ENCODE peak calls at places on chromosomes 13 and 19, in nine cellular contexts. C is psoas muscle; W is tibial artery; X is epithelial cell of esophagus; G is ovary; O is cardiac muscle cell; Q is GM23338; Y is CD8-positive, alpha-beta T cell; J is heart right ventricle. F is an unnamed sample.

GRCh38 chr19:50646074-50646807 is 3.0 kb upstream of the C19orf81 start:
- DNase-seq in G (no peak), X (no peak), W (no peak), Y (no peak), C (no peak), Q (no peak), J (no peak), O (no peak), F (no peak)

GRCh38 chr19:35260694-35261304 is 8.0 kb upstream of the USF2 start:
- DNase-seq in G (no peak), C (no peak), O (no peak), Y (no peak), X (no peak), Q (no peak), W (peak; percentile 58), J (no peak), F (no peak)

GRCh38 chr13:33554919-33555791 is 262.8 kb upstream of the RFC3 start:
- DNase-seq in C (no peak), G (no peak), O (peak; percentile 48), W (no peak), J (no peak), X (no peak), Y (no peak), Q (peak; percentile 15), F (no peak)

GRCh38 chr13:76216729-76217128 is 580.6 kb downstream of the LMO7 start:
- DNase-seq in Y (no peak), J (no peak), Q (no peak), O (no peak), X (no peak), C (no peak), G (no peak), W (no peak), F (no peak)

GRCh38 chr13:111421216-111421615 is 100.8 kb downstream of the TEX29 start:
- DNase-seq in X (no peak), C (no peak), J (no peak), W (no peak), G (no peak), Y (no peak), O (no peak), Q (no peak), F (no peak)

GRCh38 chr13:19161308-19161707 is 20.3 kb downstream of the TUBA3C start:
- DNase-seq in G (no peak), J (no peak), Y (no peak), X (no peak), O (no peak), W (no peak), C (no peak), Q (no peak), F (no peak)

GRCh38 chr19:48630289-48631036 is 6.7 kb downstream of the DBP start:
- DNase-seq in Q (peak; percentile 88), C (peak; percentile 84), O (peak; percentile 53), G (peak; percentile 81), J (peak; percentile 78), W (peak; percentile 81), X (peak; percentile 37), Y (no peak), F (no peak)

GRCh38 chr19:940591-941291 is 14.9 kb downstream of the ARID3A start:
- DNase-seq in G (peak; percentile 48), W (peak; percentile 87), Q (no peak), O (no peak), C (peak; percentile 83), X (peak; percentile 48), Y (peak; percentile 87), J (no peak), F (peak; percentile 69)

GRCh38 chr19:29687244-29687896 is 22.1 kb downstream of the PLEKHF1 start:
- DNase-seq in X (peak; percentile 73), J (no peak), O (no peak), Y (no peak), G (no peak), W (peak; percentile 86), Q (no peak), C (peak; percentile 90), F (no peak)

GRCh38 chr19:29694166-29694565 is 20.9 kb downstream of the C19orf12 start:
- DNase-seq in O (no peak), W (no peak), Y (no peak), C (peak; percentile 54), Q (no peak), G (no peak), X (no peak), J (no peak), F (no peak)

GRCh38 chr19:29687897-29688728 is 22.9 kb downstream of the PLEKHF1 start:
- DNase-seq in Q (no peak), O (no peak), X (peak; percentile 74), W (no peak), G (no peak), C (peak; percentile 68), Y (no peak), J (no peak), F (no peak)

GRCh38 chr19:29694669-29695627 is 20.1 kb downstream of the C19orf12 start:
- DNase-seq in W (peak; percentile 90), Q (peak; percentile 85), C (peak; percentile 95), X (peak; percentile 55), O (peak; percentile 83), Y (peak; percentile 86), G (peak; percentile 72), J (peak; percentile 73), F (peak; percentile 70)

DNA sequence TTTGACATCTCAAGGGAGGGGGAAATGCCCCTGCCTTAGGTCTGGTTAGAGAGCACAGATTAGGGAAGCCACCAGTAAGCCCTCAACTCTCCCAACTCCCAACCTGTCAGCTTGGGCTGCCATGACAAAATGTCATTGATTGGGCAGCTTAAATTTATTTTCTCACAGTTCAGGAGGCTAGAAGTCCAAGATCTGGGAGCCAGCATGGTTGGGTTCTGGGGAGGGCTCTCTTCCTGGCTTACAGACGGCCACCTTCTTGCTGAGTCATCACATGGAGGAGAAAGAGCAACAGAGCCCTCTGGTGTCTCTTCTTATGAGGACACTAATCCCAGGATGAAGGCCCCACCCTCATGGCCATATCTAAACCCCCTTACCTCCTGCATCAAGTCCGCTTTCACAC is 24.2 kb downstream of the C19orf12 start:
- DNase-seq in X (peak; percentile 64), G (no peak), O (no peak), Y (peak; percentile 58), C (peak; percentile 54), Q (peak; percentile 83), J (no peak), W (no peak), F (no peak)
- TF ChIP-seq CTCF in X (peak; percentile 35), G (no peak), O (peak; percentile 36), Y (peak; percentile 50), C (peak; percentile 46), Q (peak; percentile 63), J (peak; percentile 47), W (peak; percentile 21), F (peak; percentile 15)

DNA sequence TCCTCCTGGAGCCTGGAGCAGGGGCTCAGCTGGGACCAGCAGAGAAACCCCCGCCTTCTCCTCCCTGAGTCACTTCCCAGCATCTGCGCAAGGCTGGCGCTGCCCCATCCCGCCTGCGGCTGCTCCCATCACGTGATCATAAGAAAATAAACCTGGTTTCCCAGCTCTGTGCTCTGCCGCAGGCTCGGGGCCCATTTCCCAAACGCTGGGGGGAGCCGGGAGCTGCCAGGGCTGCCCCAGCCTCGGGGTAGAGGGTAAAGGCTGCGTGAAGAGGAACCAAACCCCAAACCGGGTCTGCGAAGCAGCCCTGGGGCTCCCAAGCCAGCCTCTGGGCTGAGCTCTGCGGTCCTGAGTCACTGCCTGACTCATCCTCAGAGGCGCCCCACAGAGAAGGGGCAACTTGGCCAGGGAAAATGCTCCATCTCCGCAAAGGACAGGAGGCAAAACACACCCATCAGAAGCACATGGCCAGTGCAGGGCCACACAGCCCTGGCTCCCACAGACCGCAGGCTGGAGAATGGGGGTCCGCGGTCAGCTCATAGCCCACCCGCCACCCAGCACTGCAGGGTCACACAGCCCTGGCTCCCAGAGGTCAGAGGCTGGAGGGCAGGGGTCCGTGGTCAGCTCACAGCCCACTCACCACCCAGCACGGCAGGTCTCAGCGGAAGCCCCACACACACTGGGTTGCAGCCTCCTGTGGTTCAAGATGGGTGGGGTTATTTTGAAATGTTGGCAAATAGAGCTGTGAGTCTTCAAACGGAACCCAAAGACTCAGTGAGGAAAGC is 67.1 kb downstream of the RASA3 start:
- DNase-seq in W (peak; percentile 95), Q (peak; percentile 64), J (peak; percentile 84), Y (peak; percentile 80), G (peak; percentile 88), C (peak; percentile 93), X (peak; percentile 96), O (peak; percentile 48), F (peak; percentile 83)
- H3K4me3 ChIP-seq in W (peak overlapping the region; percentile 47), Q (peak overlapping the region; percentile 30), J (peak overlapping the region; percentile 46), Y (peak overlapping the region; percentile 72), G (peak overlapping the region; percentile 38), C (peak overlapping the region; percentile 66), X (peak overlapping the region; percentile 24), O (no peak overlapping the region), F (no peak overlapping the region)

GRCh38 chr13:77574076-77574475 is 38.6 kb downstream of the SCEL start:
- DNase-seq in O (no peak), J (no peak), G (no peak), W (no peak), X (no peak), Q (no peak), Y (no peak), C (no peak), F (no peak)

GRCh38 chr13:77571956-77572355 is 36.5 kb downstream of the SCEL start:
- DNase-seq in W (no peak), O (no peak), G (no peak), Q (peak; percentile 32), J (no peak), C (no peak), X (no peak), Y (no peak), F (no peak)
- TF ChIP-seq CTCF in W (no peak), O (no peak), G (no peak), Q (peak; percentile 33), J (no peak), C (no peak), X (no peak), Y (no peak), F (no peak)

GRCh38 chr13:27374650-27375049 is 49.8 kb upstream of the GTF3A start:
- DNase-seq in O (peak; percentile 81), C (peak; percentile 62), Y (peak; percentile 51), G (peak; percentile 60), X (peak; percentile 85), J (peak; percentile 62), Q (peak; percentile 89), W (peak; percentile 77), F (peak; percentile 75)

GRCh38 chr13:27375686-27376326 is 48.6 kb upstream of the GTF3A start:
- DNase-seq in X (peak; percentile 52), J (peak; percentile 66), G (peak; percentile 65), W (peak; percentile 69), Q (peak; percentile 93), Y (peak; percentile 63), C (peak; percentile 62), O (peak; percentile 71), F (peak; percentile 63)

GRCh38 chr13:27372896-27373295 is 51.5 kb upstream of the GTF3A start:
- DNase-seq in Y (no peak), O (peak; percentile 27), Q (peak; percentile 47), W (no peak), J (no peak), C (no peak), G (no peak), X (peak; percentile 10), F (peak; percentile 71)

GRCh38 chr13:27371932-27372331 is 52.5 kb upstream of the GTF3A start:
- DNase-seq in O (no peak), C (no peak), W (no peak), J (no peak), Y (no peak), Q (no peak), X (no peak), G (no peak), F (no peak)

DNA sequence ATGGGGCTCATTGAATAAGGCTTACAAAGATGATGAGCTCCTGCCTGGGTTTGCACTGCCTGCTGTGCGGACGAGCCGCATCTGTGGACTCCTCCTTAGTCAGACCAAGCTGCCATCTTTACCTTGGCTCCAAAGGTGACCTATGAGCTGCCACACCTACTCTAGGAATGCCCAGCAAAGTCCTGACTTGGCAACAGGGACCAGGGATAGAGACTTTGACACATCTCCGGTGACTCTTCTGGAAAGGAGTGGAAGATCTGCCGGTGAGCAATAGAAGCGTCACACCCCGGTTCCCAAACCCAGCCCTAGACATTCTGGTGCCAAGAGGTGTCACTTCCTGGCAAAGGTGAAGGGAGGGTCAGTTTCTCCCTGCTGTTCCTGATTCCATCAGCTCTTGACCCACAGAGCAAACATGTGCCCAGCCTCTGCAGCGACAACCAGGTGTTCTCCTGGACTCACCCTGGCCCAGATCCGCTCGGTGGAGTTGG is 50.2 kb upstream of the GTF3A start:
- DNase-seq in C (no peak), Q (no peak), W (no peak), G (no peak), X (peak; percentile 8), Y (no peak), O (no peak), J (no peak), F (no peak)
- H3K4me3 ChIP-seq in C (no peak overlapping the region), Q (no peak overlapping the region), W (no peak overlapping the region), G (no peak overlapping the region), X (no peak overlapping the region), Y (no peak overlapping the region), O (no peak overlapping the region), J (no peak overlapping the region), F (no peak overlapping the region)

F was measured in lung.